ENCODE peak calls at places on chromosomes 6 and 20, in six cellular contexts. D, W, R, T, L and B are unnamed samples.
A peak's percentile ranks its signal among the peaks of the same experiment; 100 is the strongest.

GRCh38 chr6:42984924-42985475 is 630 bp downstream of the PPP2R5D start:
- DNase-seq in L (no peak), T (peak; percentile 29), R (peak; percentile 18), W (no peak), D (peak; percentile 38), B (no peak)

GRCh38 chr20:63036266-63036665 is 29.5 kb upstream of the BHLHE23 start:
- DNase-seq in T (peak; percentile 6), R (no peak), L (no peak), W (no peak), D (no peak), B (no peak)

GRCh38 chr6:30844118-30844535 is 40.2 kb upstream of the DDR1 start:
- DNase-seq in L (no peak), T (no peak), R (no peak), D (no peak), W (peak; percentile 64), B (no peak)

GRCh38 chr20:35327074-35327976 is 35.1 kb upstream of the FAM83C start:
- DNase-seq in D (no peak), L (no peak), R (no peak), T (no peak), W (no peak), B (no peak)

GRCh38 chr20:60962367-60963045 is 289.6 kb upstream of the CDH4 start:
- DNase-seq in L (peak; percentile 68), D (no peak), W (no peak), T (no peak), R (no peak), B (no peak)

GRCh38 chr6:31576897-31577341 is 1.6 kb downstream of the TNF start:
- DNase-seq in L (no peak), W (no peak), T (no peak), D (no peak), R (no peak), B (no peak)

GRCh38 chr6:111534366-111534765 is 51.3 kb upstream of the REV3L start:
- DNase-seq in T (peak; percentile 46), W (peak; percentile 44), L (no peak), D (no peak), R (no peak), B (no peak)

GRCh38 chr20:32006841-32007786 is 3.1 kb upstream of the CCM2L start:
- DNase-seq in L (no peak), T (no peak), R (no peak), D (no peak), W (no peak), B (no peak)

GRCh38 chr6:7052441-7052936 is 55.3 kb upstream of the RREB1 start:
- DNase-seq in T (peak; percentile 63), L (no peak), R (peak; percentile 26), W (peak; percentile 50), D (no peak), B (no peak)

GRCh38 chr20:33835773-33836172 is 24.6 kb downstream of the CHMP4B start:
- DNase-seq in D (no peak), T (no peak), W (no peak), L (no peak), R (no peak), B (no peak)

GRCh38 chr6:27839303-27840081 is 72.7 kb downstream of the OR2B2 start:
- DNase-seq in D (no peak), L (no peak), T (no peak), R (no peak), W (no peak), B (no peak)

GRCh38 chr6:46263709-46264091 is 92.9 kb upstream of the ENPP5 start:
- DNase-seq in D (no peak), W (no peak), T (no peak), L (no peak), R (no peak), B (no peak)

GRCh38 chr6:80641591-80641990 is 535.1 kb downstream of the BCKDHB start:
- DNase-seq in R (no peak), D (no peak), T (no peak), W (no peak), L (no peak), B (no peak)

GRCh38 chr20:50172347-50173013 is 18.1 kb upstream of the CEBPB start:
- DNase-seq in D (no peak), R (peak; percentile 73), W (peak; percentile 88), L (peak; percentile 96), T (peak; percentile 93), B (no peak)
- TF ChIP-seq CTCF in D (no peak), R (no peak), W (no peak), L (no peak), T (no peak), B (no peak)

GRCh38 chr6:62775427-62776022 is 435.7 kb upstream of the FKBP1C start:
- DNase-seq in W (no peak), T (no peak), L (no peak), D (peak; percentile 4), R (no peak), B (no peak)
- TF ChIP-seq CTCF in W (peak; percentile 71), T (no peak), L (no peak), D (peak; percentile 23), R (peak; percentile 68), B (no peak)

DNA sequence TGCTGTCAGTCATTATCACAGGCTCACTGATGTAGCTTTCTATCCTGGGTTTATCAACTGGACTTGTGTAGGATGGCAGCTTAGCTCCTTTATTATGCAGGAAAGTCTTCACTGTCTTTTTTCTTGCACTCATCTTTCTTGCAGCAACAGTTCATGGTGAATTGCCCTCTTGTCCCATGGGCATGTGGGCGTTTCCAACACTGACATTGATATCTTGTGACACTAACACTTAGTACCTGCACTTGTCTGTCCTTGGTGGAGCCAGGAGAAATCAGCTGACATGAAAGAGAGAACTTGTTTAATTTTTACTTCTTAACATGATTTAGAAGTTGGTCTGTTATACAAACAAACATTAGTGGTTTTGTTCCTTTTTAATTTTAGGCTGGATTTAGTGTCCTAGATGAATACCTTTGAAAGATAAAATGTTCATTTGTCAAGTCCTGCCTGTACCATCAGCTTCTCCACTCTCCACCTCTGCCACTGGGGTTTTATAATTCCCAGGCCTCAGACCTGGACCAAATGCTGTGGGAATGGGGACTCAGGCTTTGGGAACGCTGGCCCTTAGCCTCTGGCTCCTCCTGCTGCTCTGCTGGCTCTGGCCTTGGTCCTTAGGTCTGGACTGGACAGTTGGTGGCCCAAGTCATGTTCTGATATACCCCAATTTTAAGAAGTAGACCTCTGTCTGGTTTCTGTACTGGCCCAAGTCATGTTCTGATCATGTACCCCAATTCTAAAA is 161.0 kb upstream of the LAMP5 start:
- DNase-seq in L (no peak), R (no peak), W (no peak), T (no peak), D (no peak), B (no peak)
- TF ChIP-seq CTCF in L (no peak), R (no peak), W (no peak), T (no peak), D (no peak), B (no peak)

GRCh38 chr6:36735110-36735971 is 37.7 kb downstream of the RAB44 start:
- DNase-seq in T (peak; percentile 80), L (peak; percentile 96), R (no peak), W (peak; percentile 35), D (no peak), B (no peak)
- TF ChIP-seq CTCF in T (no peak), L (no peak), R (no peak), W (no peak), D (no peak), B (no peak)

GRCh38 chr20:2387580-2387979 is 6.9 kb downstream of the TGM6 start:
- DNase-seq in T (no peak), L (peak; percentile 52), D (no peak), R (no peak), W (no peak), B (no peak)

GRCh38 chr20:2385496-2385895 is 4.8 kb downstream of the TGM6 start:
- DNase-seq in L (peak; percentile 68), T (no peak), R (no peak), D (no peak), W (no peak), B (no peak)

GRCh38 chr20:2386516-2387179 is 5.9 kb downstream of the TGM6 start:
- DNase-seq in L (peak; percentile 61), T (no peak), R (no peak), W (no peak), D (no peak), B (no peak)

GRCh38 chr20:2385026-2385425 is 4.3 kb downstream of the TGM6 start:
- DNase-seq in R (no peak), T (no peak), L (peak; percentile 66), D (no peak), W (no peak), B (no peak)

GRCh38 chr20:2387180-2387577 is 6.5 kb downstream of the TGM6 start:
- DNase-seq in D (peak; percentile 55), W (peak; percentile 43), T (no peak), R (peak; percentile 71), L (peak; percentile 78), B (no peak)
- TF ChIP-seq CTCF in D (peak; percentile 69), W (peak; percentile 69), T (no peak), R (peak; percentile 74), L (no peak), B (no peak)